ENCODE peak calls at places on chromosomes 13 and 19, in five cellular contexts. D is progenitor cell of endocrine pancreas; M is activated CD8-positive, alpha-beta T cell treated with anti-CD3 and anti-CD28 coated beads for 36 hours; A is aorta; U is WTC11. O is an unnamed sample.

GRCh38 chr19:30686252-30686762 is 314.1 kb downstream of the ZNF536 start:
- DNase-seq in D (no peak), M (no peak), A (no peak), U (no peak), O (no peak)

GRCh38 chr19:4233282-4233853 is 4.0 kb downstream of the EBI3 start:
- DNase-seq in D (peak), M (peak), A (peak), U (peak), O (no peak)

GRCh38 chr19:3409346-3410064 is 43.1 kb downstream of the NFIC start:
- DNase-seq in D (no peak), M (no peak), A (peak), U (no peak), O (no peak)

GRCh38 chr19:39355253-39355652 is 13.0 kb downstream of the SAMD4B start:
- DNase-seq in D (no peak), M (no peak), A (peak), U (no peak), O (no peak)

GRCh38 chr19:38596057-38596981 is 21.4 kb downstream of the MAP4K1 start:
- DNase-seq in D (peak), M (peak), A (no peak), U (peak), O (no peak)

GRCh38 chr19:38784224-38784623 is 4.8 kb upstream of the LGALS7B start:
- DNase-seq in D (no peak), M (no peak), A (peak), U (no peak), O (no peak)

GRCh38 chr19:55345818-55346724 is 6.4 kb downstream of the KMT5C start:
- DNase-seq in D (no peak), M (no peak), A (peak), U (no peak), O (no peak)

GRCh38 chr19:46732966-46733692 is 12.7 kb upstream of the FKRP start:
- DNase-seq in D (no peak), M (no peak), A (peak), U (no peak), O (no peak)

GRCh38 chr19:52785506-52785905 is 1.1 kb downstream of the ZNF600 start:
- DNase-seq in D (no peak), M (no peak), A (no peak), U (no peak), O (no peak)

GRCh38 chr19:33547676-33548075 is 26.1 kb upstream of the PEPD start:
- DNase-seq in D (no peak), M (no peak), A (peak), U (no peak), O (no peak)

GRCh38 chr19:28526042-28526441 is 686.9 kb downstream of the UQCRFS1 start:
- DNase-seq in D (no peak), M (no peak), A (no peak), U (no peak), O (no peak)

GRCh38 chr19:42028304-42029216 is 34.5 kb upstream of the ATP1A3 start:
- DNase-seq in D (no peak), M (peak), A (no peak), U (peak), O (no peak)

GRCh38 chr19:2488405-2488941 is 12.5 kb downstream of the GADD45B start:
- DNase-seq in D (no peak), M (peak), A (no peak), U (no peak), O (no peak)

GRCh38 chr19:15283141-15283885 is 49.0 kb downstream of the BRD4 start:
- DNase-seq in D (no peak), M (peak), A (peak), U (no peak), O (no peak)

GRCh38 chr13:51763486-51763885 is 40.5 kb downstream of the DHRS12 start:
- DNase-seq in D (no peak), M (no peak), A (no peak), U (no peak), O (no peak)

GRCh38 chr19:57747472-57747807 is 825 bp downstream of the ZNF776 start:
- DNase-seq in D (no peak), M (no peak), A (no peak), U (no peak), O (no peak)

GRCh38 chr19:6412111-6412999 is 12.3 kb downstream of the KHSRP start:
- DNase-seq in D (peak), M (peak), A (no peak), U (peak), O (peak)

GRCh38 chr19:54218259-54218658 is 4.5 kb downstream of the LILRB3 start:
- DNase-seq in D (no peak), M (no peak), A (no peak), U (no peak), O (no peak)

GRCh38 chr13:76711515-76712182 is 174.6 kb downstream of the KCTD12 start:
- DNase-seq in D (no peak), M (no peak), A (no peak), U (no peak), O (no peak)

GRCh38 chr19:28118235-28118634 is 1094.7 kb downstream of the UQCRFS1 start:
- DNase-seq in D (no peak), M (no peak), A (no peak), U (no peak), O (no peak)

O was measured in D721Med.